ENCODE peak calls at places on chromosomes 11 and 22, in four cellular contexts. I is iris pigment epithelial cell; Q is stimulated activated CD4-positive, alpha-beta T cell treated with anti-CD3 and anti-CD28 coated beads, Interleukin-4, amount 100 ng/mL, for 48 hours; F is brain microvascular endothelial cell. C is an unnamed sample.

GRCh38 chr22:17451251-17451765 is 82.0 kb downstream of the CECR2 start:
- DNase-seq in I (no peak), Q (no peak), F (no peak), C (no peak)

GRCh38 chr11:61277186-61277972 is 17.7 kb downstream of the VWCE start:
- DNase-seq in I (no peak), Q (no peak), F (no peak), C (no peak)

GRCh38 chr22:45290410-45290936 is 5.7 kb downstream of the UPK3A start:
- DNase-seq in I (peak; percentile 84), Q (no peak), F (peak; percentile 76), C (peak; percentile 88)

GRCh38 chr11:73759520-73760065 is 1.3 kb downstream of the RAB6A start:
- DNase-seq in I (peak; percentile 36), Q (no peak), F (no peak), C (peak; percentile 77)

GRCh38 chr11:101129203-101129943 is at the start of gene PGR:
- DNase-seq in I (no peak), Q (no peak), F (no peak), C (peak; percentile 8)

GRCh38 chr11:86205415-86206268 is 38.9 kb upstream of the EED start:
- DNase-seq in I (no peak), Q (no peak), F (no peak), C (no peak)

GRCh38 chr11:28529540-28530410 is 421.6 kb downstream of the METTL15 start:
- DNase-seq in I (peak; percentile 85), Q (no peak), F (peak; percentile 51), C (peak; percentile 71)

GRCh38 chr11:115687934-115688333 is 183.7 kb upstream of the CADM1 start:
- DNase-seq in I (no peak), Q (no peak), F (no peak), C (no peak)

GRCh38 chr11:12125609-12126149 is 15.3 kb downstream of the MICAL2 start:
- DNase-seq in I (no peak), Q (no peak), F (no peak), C (peak; percentile 53)

GRCh38 chr11:65502852-65503603 is 4.2 kb downstream of the MALAT1 start:
- DNase-seq in I (peak; percentile 49), Q (no peak), F (peak; percentile 41), C (peak; percentile 67)

GRCh38 chr11:116984186-116984585 is 114.0 kb downstream of the SIK3 start:
- DNase-seq in I (peak; percentile 53), Q (no peak), F (peak; percentile 59), C (peak; percentile 58)

GRCh38 chr11:27795955-27796861 is 96.0 kb upstream of the BDNF start:
- DNase-seq in I (peak; percentile 3), Q (no peak), F (no peak), C (peak; percentile 9)

GRCh38 chr11:46666516-46666915 is 33.9 kb downstream of the ARHGAP1 start:
- DNase-seq in I (no peak), Q (no peak), F (no peak), C (no peak)

C was measured in GM23248.